ENCODE peak calls at places on chromosomes 1 and 21, in four cellular contexts. V, N, D and J are unnamed samples.

GRCh38 chr1:116286541-116286971 is 86.5 kb upstream of the ATP1A1 start:
- DNase-seq in D (no peak), V (no peak), N (peak), J (no peak)

GRCh38 chr1:99306056-99306455 is 41.8 kb downstream of the PLPPR4 start:
- DNase-seq in D (no peak), V (no peak), N (no peak), J (no peak)

GRCh38 chr21:15367061-15367626 is 302.3 kb upstream of the NRIP1 start:
- DNase-seq in D (no peak), V (no peak), N (no peak), J (peak)

GRCh38 chr1:21174230-21174629 is 2.5 kb downstream of the EIF4G3 start:
- DNase-seq in N (no peak), V (no peak), D (no peak), J (no peak)

GRCh38 chr21:26751305-26751704 is 93.9 kb downstream of the ADAMTS1 start:
- DNase-seq in V (no peak), N (no peak), D (no peak), J (no peak)

GRCh38 chr1:66134004-66134403 is 341.3 kb downstream of the PDE4B start:
- DNase-seq in D (no peak), V (no peak), N (no peak), J (no peak)

GRCh38 chr1:56709269-56709880 is 64.3 kb downstream of the PRKAA2 start:
- DNase-seq in N (peak), V (peak), D (peak), J (no peak)

GRCh38 chr1:51792864-51793263 is 85.7 kb downstream of the NRDC start:
- DNase-seq in V (no peak), D (no peak), N (no peak), J (no peak)

GRCh38 chr1:17640411-17640810 is 100.9 kb downstream of the ARHGEF10L start:
- DNase-seq in D (no peak), N (no peak), V (no peak), J (no peak)

GRCh38 chr1:88892146-88892877 is 945 bp upstream of the GTF2B start:
- DNase-seq in D (no peak), N (peak), V (peak), J (no peak)

GRCh38 chr1:244100691-244101453 is 49.8 kb downstream of the ZBTB18 start:
- DNase-seq in N (no peak), D (no peak), V (no peak), J (no peak)

GRCh38 chr1:154791292-154792278 is 78.5 kb downstream of the KCNN3 start:
- DNase-seq in N (no peak), V (peak), D (no peak), J (no peak)

GRCh38 chr1:213692236-213692831 is 295.4 kb upstream of the PROX1 start:
- DNase-seq in N (no peak), V (no peak), D (no peak), J (no peak)

GRCh38 chr1:64687725-64688285 is 57.1 kb upstream of the RAVER2 start:
- DNase-seq in V (no peak), D (no peak), N (no peak), J (no peak)

GRCh38 chr1:222749927-222750326 is 12.9 kb downstream of the FAM177B start:
- DNase-seq in N (no peak), D (no peak), V (no peak), J (no peak)

GRCh38 chr21:35563885-35564451 is 496.4 kb downstream of the SETD4 start:
- DNase-seq in N (no peak), V (no peak), D (no peak), J (no peak)

GRCh38 chr1:41387667-41388091 is 26.4 kb downstream of the FOXO6 start:
- DNase-seq in V (peak), N (no peak), D (no peak), J (peak)

GRCh38 chr21:30646904-30647303 is 4.2 kb downstream of the KRTAP20-3 start:
- DNase-seq in N (no peak), V (no peak), D (no peak), J (no peak)

GRCh38 chr1:241605146-241605805 is 34.9 kb downstream of the CHML start:
- DNase-seq in D (no peak), V (peak), N (peak), J (peak)

GRCh38 chr1:92858564-92859399 is 26.9 kb downstream of the RPL5 start:
- DNase-seq in D (peak), V (peak), N (peak), J (peak)

GRCh38 chr21:36474591-36474990 is 5.3 kb downstream of the CLDN14 start:
- DNase-seq in N (no peak), D (no peak), V (no peak), J (no peak)

GRCh38 chr1:15066191-15066590 is 87.4 kb upstream of the TMEM51 start:
- DNase-seq in D (no peak), V (no peak), N (no peak), J (no peak)

GRCh38 chr21:38660333-38661295 is 145.1 kb upstream of the ETS2 start:
- DNase-seq in D (no peak), V (no peak), N (no peak), J (peak)

GRCh38 chr1:246773213-246773641 is 49.0 kb downstream of the SCCPDH start:
- DNase-seq in N (no peak), V (no peak), D (no peak), J (no peak)

GRCh38 chr1:230785643-230786405 is 38.6 kb downstream of the CAPN9 start:
- DNase-seq in N (peak), D (no peak), V (no peak), J (no peak)

GRCh38 chr1:44238651-44239050 is 25.4 kb downstream of the DMAP1 start:
- DNase-seq in N (no peak), D (no peak), V (no peak), J (no peak)

GRCh38 chr1:176172215-176172614 is 34.9 kb downstream of the COP1 start:
- DNase-seq in D (no peak), V (no peak), N (no peak), J (no peak)

GRCh38 chr21:44697811-44698734 is 1.1 kb downstream of the KRTAP10-12 start:
- DNase-seq in N (peak), D (no peak), V (no peak), J (no peak)

GRCh38 chr1:113875714-113876113 is 4.2 kb upstream of the PTPN22 start:
- DNase-seq in N (no peak), D (no peak), V (no peak), J (no peak)

GRCh38 chr1:186189156-186189555 is 185.9 kb downstream of the TPR start:
- DNase-seq in D (no peak), V (no peak), N (no peak), J (no peak)

GRCh38 chr1:83905315-83905907 is 93.5 kb downstream of the TTLL7 start:
- DNase-seq in D (peak), V (no peak), N (no peak), J (no peak)

GRCh38 chr1:162367772-162368171 is 8.9 kb downstream of the SPATA46 start:
- DNase-seq in V (no peak), D (no peak), N (no peak), J (no peak)

GRCh38 chr1:212010004-212010403 is 25.4 kb downstream of the INTS7 start:
- DNase-seq in N (peak), V (no peak), D (no peak), J (no peak)

GRCh38 chr1:41678141-41678878 is 193.8 kb upstream of the EDN2 start:
- DNase-seq in N (no peak), V (no peak), D (no peak), J (no peak)

GRCh38 chr1:2353215-2353906 is 38.0 kb downstream of the MORN1 start:
- DNase-seq in N (no peak), D (no peak), V (no peak), J (no peak)

GRCh38 chr1:227793948-227794812 is 21.3 kb upstream of the PRSS38 start:
- DNase-seq in V (peak), N (no peak), D (no peak), J (peak)

GRCh38 chr1:55155522-55155921 is 59.6 kb downstream of the USP24 start:
- DNase-seq in N (no peak), D (no peak), V (peak), J (peak)

GRCh38 chr1:30809514-30810263 is 52.1 kb upstream of the LAPTM5 start:
- DNase-seq in N (no peak), V (no peak), D (peak), J (no peak)

GRCh38 chr1:109433322-109433721 is 7.1 kb upstream of the PSMA5 start:
- DNase-seq in D (no peak), N (no peak), V (no peak), J (no peak)
- TF ChIP-seq ELF4 in D (no peak), N (no peak), V (no peak), J (no peak)

DNA sequence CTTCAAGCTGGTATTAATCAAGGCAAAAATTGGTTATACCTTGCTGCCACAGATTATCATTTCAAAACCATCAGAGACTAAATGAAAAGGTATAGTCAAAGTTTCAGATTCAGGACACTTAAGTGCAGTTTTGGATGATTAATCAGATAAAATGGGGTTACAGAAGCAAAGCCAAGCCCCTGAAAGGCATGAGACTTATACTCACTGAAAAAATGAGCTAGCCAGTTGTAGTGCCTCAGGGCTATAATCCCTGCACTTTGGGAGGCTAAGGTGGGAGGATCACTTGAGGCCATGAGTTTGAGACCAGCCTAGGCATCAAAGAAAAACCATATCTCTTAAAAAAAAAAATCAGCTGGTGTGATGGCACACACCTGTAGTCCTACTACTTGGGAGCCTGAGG is 15.2 kb downstream of the LRRC40 start:
- DNase-seq in D (no peak), N (no peak), V (no peak), J (no peak)
- TF ChIP-seq ELF4 in D (no peak), N (no peak), V (no peak), J (no peak)

DNA sequence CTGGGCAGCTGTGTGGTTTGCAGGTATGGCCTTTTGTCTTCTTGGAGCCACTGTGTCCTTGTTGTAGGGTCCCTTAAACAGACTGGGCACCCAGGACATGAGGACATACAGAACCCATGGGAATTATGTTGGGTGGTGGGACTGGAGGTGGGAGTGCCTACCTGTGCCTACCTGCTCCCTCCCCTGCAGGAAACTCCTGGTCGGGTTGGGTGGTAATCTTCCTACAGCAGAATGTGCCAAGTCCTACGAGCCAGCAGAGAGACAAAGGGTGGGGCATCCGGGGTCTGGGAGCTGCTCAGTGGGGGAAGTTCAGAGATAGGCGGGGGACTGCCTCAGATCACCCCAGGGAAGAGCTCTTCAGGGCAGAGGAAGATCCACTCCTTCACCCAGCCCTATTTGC is 58.4 kb downstream of the KIF21B start:
- DNase-seq in D (no peak), V (no peak), N (no peak), J (no peak)
- TF ChIP-seq ELF4 in D (no peak), V (no peak), N (no peak), J (no peak)

DNA sequence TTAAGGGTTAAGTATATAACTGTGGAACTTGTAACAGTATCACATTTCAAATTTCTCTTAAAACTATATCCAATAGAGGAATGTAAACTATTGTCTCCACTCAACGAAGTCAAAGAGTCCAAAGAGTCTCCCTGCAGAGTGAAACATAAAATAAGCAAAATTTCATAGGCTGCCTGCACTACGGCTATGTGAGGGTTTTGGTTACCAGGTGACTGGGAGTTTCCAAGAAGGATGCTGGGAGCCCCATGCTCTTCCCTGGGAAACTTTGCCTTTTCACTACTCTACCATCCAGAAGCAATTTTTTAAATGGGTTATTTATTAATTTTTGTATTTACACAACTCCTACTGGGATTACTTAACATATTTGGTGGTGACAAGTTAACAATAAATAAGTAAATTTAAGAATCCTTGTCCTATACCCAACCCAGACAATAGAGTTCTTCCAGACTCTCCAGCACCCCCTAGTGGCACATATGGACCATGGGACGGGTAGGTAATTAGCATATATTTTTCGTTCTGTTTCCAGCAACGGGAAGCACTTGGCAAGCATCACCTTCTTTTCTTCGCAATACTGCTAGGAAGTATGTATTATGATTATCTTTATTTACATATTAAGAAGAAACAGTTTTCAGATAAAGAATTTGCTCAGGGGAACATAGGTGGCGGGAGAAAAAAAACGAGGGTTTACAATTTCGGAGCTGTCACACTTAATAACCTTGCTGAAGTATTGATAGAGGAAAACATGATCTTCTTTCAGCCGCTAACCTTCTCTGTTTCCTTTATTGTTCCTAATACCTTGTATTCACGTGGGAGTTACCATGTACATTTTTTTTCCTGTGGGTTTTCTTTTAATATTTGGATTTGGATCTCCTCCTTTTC is 3.5 kb downstream of the FMO2 start:
- DNase-seq in V (peak), N (peak), D (peak), J (peak)
- TF ChIP-seq ELF4 in V (no peak), N (no peak), D (no peak), J (no peak)

GRCh38 chr1:62159940-62160348 is 34.7 kb upstream of the L1TD1 start:
- DNase-seq in V (no peak), D (no peak), N (no peak), J (no peak)
- TF ChIP-seq ELF4 in V (no peak), D (no peak), N (no peak), J (no peak)

GRCh38 chr1:216566809-216567208 is 143.6 kb upstream of the USH2A start:
- DNase-seq in N (no peak), D (no peak), V (peak), J (no peak)
- TF ChIP-seq ELF4 in N (no peak), D (no peak), V (no peak), J (no peak)

DNA sequence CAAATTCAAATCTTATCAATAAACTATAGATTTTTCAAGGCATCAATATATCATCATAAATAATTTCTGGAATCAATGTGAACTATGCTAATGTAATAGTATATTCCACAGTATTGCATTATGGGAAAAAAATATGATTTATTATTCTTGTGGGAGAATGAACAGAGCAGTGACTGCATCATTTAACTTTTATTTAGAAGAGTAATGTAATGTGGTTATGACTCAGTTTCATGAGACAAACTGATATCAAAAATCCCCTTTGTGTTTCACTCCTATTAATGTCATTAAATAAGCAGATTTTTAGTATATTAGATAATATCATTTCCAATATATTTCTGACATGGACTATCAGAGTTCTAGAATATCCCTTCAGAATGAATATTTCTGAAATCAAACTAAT is 187.6 kb downstream of the LRRC40 start:
- DNase-seq in N (no peak), V (no peak), D (no peak), J (no peak)
- TF ChIP-seq ELF4 in N (no peak), V (no peak), D (no peak), J (no peak)

GRCh38 chr1:150237746-150238145 is 1.8 kb upstream of the ANP32E start:
- DNase-seq in V (no peak), D (no peak), N (no peak), J (no peak)
- TF ChIP-seq ELF4 in V (no peak), D (no peak), N (no peak), J (no peak)

GRCh38 chr1:942411-942821 is 16.6 kb downstream of the NOC2L start:
- DNase-seq in N (no peak), D (peak), V (no peak), J (no peak)
- TF ChIP-seq ELF4 in N (no peak), D (no peak), V (no peak), J (no peak)

DNA sequence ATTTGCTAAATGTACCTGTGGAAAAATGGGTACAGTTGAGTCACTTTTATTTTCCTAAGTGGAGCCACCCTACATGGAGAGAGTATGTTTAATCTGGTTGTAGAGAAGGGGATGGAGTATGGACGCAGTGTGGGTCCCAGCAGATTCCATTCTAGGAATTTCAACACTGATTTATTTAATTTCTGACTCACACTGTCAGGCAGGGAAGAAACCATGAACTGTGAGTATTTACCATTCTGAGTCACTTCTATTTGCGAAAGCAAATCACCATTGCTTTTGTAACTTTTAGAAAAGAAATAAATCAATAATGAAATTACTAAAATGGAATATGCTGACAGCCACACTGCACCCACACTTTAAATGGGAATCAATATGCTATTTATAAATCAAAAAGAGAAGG is 339.0 kb downstream of the DSCAM start:
- DNase-seq in V (no peak), N (peak), D (no peak), J (no peak)
- TF ChIP-seq ELF4 in V (no peak), N (no peak), D (no peak), J (no peak)